ENCODE peak calls at places on chromosomes 3 and 15, in four cellular contexts. B, J, T and U are unnamed samples.
A peak's percentile ranks its signal among the peaks of the same experiment; 100 is the strongest.

GRCh38 chr15:78302579-78302978 is 3.2 kb upstream of the SKIC8 start:
- DNase-seq in B (peak; percentile 49), J (peak; percentile 92), T (no peak), U (peak; percentile 48)

GRCh38 chr15:76968310-76968709 is 26.6 kb upstream of the PSTPIP1 start:
- DNase-seq in B (peak; percentile 18), J (peak; percentile 40), T (no peak), U (no peak)

GRCh38 chr15:45611305-45611704 is 23.5 kb upstream of the SQOR start:
- DNase-seq in B (no peak), J (peak; percentile 53), T (no peak), U (peak; percentile 37)

GRCh38 chr3:94234177-94234788 is 171.4 kb downstream of the NSUN3 start:
- DNase-seq in B (peak; percentile 62), J (peak; percentile 68), T (peak; percentile 49), U (peak; percentile 55)

GRCh38 chr15:70778258-70779076 is 15.1 kb upstream of the UACA start:
- DNase-seq in B (no peak), J (peak; percentile 80), T (no peak), U (no peak)

GRCh38 chr15:64653757-64654156 is 121.6 kb downstream of the RBPMS2 start:
- DNase-seq in B (no peak), J (peak; percentile 46), T (no peak), U (peak; percentile 11)

GRCh38 chr15:36371509-36371908 is 207.9 kb upstream of the CDIN1 start:
- DNase-seq in B (no peak), J (peak; percentile 34), T (no peak), U (no peak)

GRCh38 chr15:36658905-36659304 is 79.5 kb downstream of the CDIN1 start:
- DNase-seq in B (no peak), J (no peak), T (no peak), U (no peak)

GRCh38 chr15:90982135-90982534 is 12.2 kb downstream of the PRC1 start:
- DNase-seq in B (no peak), J (peak; percentile 73), T (no peak), U (peak; percentile 44)

GRCh38 chr3:62873672-62874397 is 1.4 kb downstream of the CADPS start:
- DNase-seq in B (no peak), J (no peak), T (peak; percentile 72), U (no peak)

GRCh38 chr15:73385205-73385604 is 16.4 kb upstream of the HCN4 start:
- DNase-seq in B (no peak), J (no peak), T (no peak), U (no peak)

GRCh38 chr3:114420072-114420471 is 126.2 kb downstream of the TIGIT start:
- DNase-seq in B (no peak), J (no peak), T (no peak), U (peak; percentile 5)

GRCh38 chr15:62857411-62857853 is 185.1 kb upstream of the TPM1 start:
- DNase-seq in B (no peak), J (no peak), T (no peak), U (peak; percentile 96)

GRCh38 chr15:42063122-42063848 is 31.1 kb downstream of the PLA2G4D start:
- DNase-seq in B (no peak), J (no peak), T (no peak), U (no peak)

GRCh38 chr3:124258057-124258500 is 266.2 kb upstream of the ROPN1 start:
- DNase-seq in B (peak; percentile 54), J (peak; percentile 70), T (no peak), U (no peak)

GRCh38 chr3:4503050-4503449 is 9.9 kb downstream of the ITPR1 start:
- DNase-seq in B (no peak), J (no peak), T (no peak), U (no peak)

GRCh38 chr3:169478566-169479313 is 184.8 kb downstream of the MECOM start:
- DNase-seq in B (peak; percentile 54), J (peak; percentile 71), T (no peak), U (no peak)

GRCh38 chr3:8882171-8882593 is 81.1 kb downstream of the RAD18 start:
- DNase-seq in B (no peak), J (no peak), T (no peak), U (no peak)

GRCh38 chr15:27017168-27017809 is 46.3 kb downstream of the GABRG3 start:
- DNase-seq in B (peak; percentile 16), J (peak; percentile 37), T (peak; percentile 44), U (no peak)

GRCh38 chr15:96947830-96948229 is 617.3 kb downstream of the NR2F2 start:
- DNase-seq in B (peak; percentile 4), J (peak; percentile 37), T (no peak), U (no peak)

GRCh38 chr15:59689626-59690236 is 611 bp upstream of the BNIP2 start:
- DNase-seq in B (peak; percentile 77), J (peak; percentile 79), T (peak; percentile 95), U (peak; percentile 77)

GRCh38 chr15:62795171-62795570 is 247.4 kb upstream of the TPM1 start:
- DNase-seq in B (no peak), J (no peak), T (no peak), U (no peak)

GRCh38 chr3:188212308-188212969 is 58.5 kb downstream of the LPP start:
- DNase-seq in B (no peak), J (peak; percentile 79), T (no peak), U (no peak)

GRCh38 chr3:102193255-102193654 is 241.6 kb upstream of the ZPLD1 start:
- DNase-seq in B (no peak), J (no peak), T (no peak), U (no peak)

GRCh38 chr3:15007681-15008141 is 57.4 kb downstream of the MRPS25 start:
- DNase-seq in B (peak; percentile 64), J (peak; percentile 82), T (no peak), U (peak; percentile 8)

GRCh38 chr3:72901840-72902239 is 14.0 kb downstream of the GXYLT2 start:
- DNase-seq in B (no peak), J (no peak), T (no peak), U (no peak)
- TF ChIP-seq CTCF in B (no peak), J (no peak), T (no peak), U (no peak)

DNA sequence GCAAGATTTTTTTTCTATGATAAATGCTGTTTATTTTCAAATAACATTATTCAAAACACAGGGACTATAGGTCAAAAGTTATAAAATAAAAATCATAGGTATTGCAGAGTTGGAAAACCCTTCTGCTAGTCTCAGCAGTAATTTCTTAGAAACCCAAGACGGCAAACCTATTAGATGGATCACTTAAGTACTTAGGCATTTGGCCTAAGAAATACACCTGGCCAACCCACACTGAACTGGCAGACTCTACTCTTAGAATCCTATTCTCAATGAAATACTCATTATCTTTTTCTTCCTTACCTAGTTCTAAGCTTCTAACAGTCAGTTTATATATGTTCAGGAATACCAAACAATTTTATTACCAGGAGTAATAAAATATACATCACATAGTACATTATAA is 30.5 kb upstream of the RIOX2 start:
- DNase-seq in B (no peak), J (no peak), T (no peak), U (no peak)
- TF ChIP-seq CTCF in B (no peak), J (no peak), T (no peak), U (no peak)

GRCh38 chr3:13139471-13140065 is 66.3 kb upstream of the IQSEC1 start:
- DNase-seq in B (no peak), J (no peak), T (no peak), U (no peak)
- TF ChIP-seq CTCF in B (no peak), J (no peak), T (no peak), U (no peak)

GRCh38 chr15:100131321-100132224 is 210.2 kb downstream of the ADAMTS17 start:
- DNase-seq in B (peak; percentile 58), J (peak; percentile 54), T (peak; percentile 27), U (no peak)

GRCh38 chr15:100129677-100130076 is 212.1 kb downstream of the ADAMTS17 start:
- DNase-seq in B (no peak), J (peak; percentile 11), T (no peak), U (no peak)

GRCh38 chr15:100133981-100134711 is 207.6 kb downstream of the ADAMTS17 start:
- DNase-seq in B (no peak), J (no peak), T (no peak), U (no peak)

GRCh38 chr15:100132309-100132708 is 209.5 kb downstream of the ADAMTS17 start:
- DNase-seq in B (no peak), J (no peak), T (no peak), U (no peak)

DNA sequence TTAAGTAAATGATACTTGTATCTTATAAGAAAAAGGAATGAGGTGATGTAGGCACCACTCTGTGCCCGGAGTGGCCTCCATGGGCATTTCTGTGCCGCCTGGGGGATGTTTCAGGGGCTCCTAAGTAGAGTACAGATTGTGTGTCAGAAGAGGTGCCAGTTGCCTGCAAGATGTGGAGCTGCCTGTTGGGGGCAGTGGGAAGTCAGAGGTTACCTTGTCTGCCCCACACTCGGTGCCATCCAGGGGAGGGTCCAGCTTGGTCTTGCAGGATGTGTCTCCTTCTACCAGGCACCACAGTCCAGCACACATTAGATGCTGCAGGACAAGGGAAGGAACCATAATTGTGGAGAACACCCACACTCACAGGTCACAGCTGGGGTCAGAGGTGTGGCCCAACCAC is 208.8 kb downstream of the ADAMTS17 start:
- DNase-seq in B (no peak), J (no peak), T (no peak), U (no peak)
- TF ChIP-seq CTCF in B (no peak), J (no peak), T (no peak), U (no peak)

GRCh38 chr15:99410477-99410876 is 155.3 kb upstream of the MEF2A start:
- DNase-seq in B (no peak), J (no peak), T (no peak), U (no peak)

GRCh38 chr15:99409560-99409959 is 156.2 kb upstream of the MEF2A start:
- DNase-seq in B (no peak), J (no peak), T (no peak), U (no peak)

GRCh38 chr15:99412626-99413025 is 153.2 kb upstream of the MEF2A start:
- DNase-seq in B (no peak), J (no peak), T (no peak), U (no peak)

GRCh38 chr15:99412082-99412481 is 153.7 kb upstream of the MEF2A start:
- DNase-seq in B (no peak), J (no peak), T (no peak), U (no peak)

DNA sequence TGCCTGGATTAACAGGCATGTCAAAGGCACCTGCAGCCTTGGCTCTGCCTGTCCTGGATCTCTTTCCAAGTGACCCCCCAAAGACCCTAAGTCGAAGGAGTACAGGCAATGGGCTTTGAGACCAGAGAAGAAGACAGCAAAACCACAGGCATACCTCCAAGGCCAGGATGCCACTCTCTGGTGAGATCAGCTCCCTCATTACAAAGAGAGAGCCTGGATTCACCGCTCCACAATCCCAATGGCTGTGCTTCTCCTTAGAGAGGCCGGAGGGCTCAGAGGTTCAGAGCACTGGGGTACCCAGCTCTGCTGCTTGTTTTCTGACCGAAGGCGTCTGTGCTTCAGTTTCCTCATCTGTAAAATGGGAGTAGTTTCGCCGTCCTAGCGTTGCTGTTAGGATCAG is 154.6 kb upstream of the MEF2A start:
- DNase-seq in B (no peak), J (no peak), T (no peak), U (no peak)
- TF ChIP-seq CTCF in B (no peak), J (no peak), T (no peak), U (no peak)

DNA sequence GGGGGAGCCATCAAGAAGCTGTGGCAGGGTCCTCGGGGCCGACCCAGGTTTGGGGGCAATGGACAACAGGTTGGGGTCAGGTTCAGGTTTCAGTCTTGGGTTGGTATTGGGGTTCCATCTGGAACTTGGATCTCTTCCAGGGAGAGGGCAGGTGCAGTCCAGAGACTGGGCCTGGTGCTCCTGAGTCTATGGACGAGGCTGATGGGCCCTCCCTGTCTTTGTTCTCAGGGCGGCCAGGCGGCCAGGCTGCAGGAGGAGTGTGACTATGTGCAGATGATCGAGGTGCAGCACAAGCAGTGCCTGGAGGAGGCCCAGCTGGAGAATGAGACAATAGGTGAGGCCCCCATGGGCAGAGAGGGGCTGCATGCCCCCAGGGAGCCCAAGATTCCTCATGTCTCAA is 11.1 kb downstream of the VIPR1 start:
- DNase-seq in B (no peak), J (no peak), T (no peak), U (no peak)
- TF ChIP-seq CTCF in B (no peak), J (no peak), T (no peak), U (no peak)

GRCh38 chr3:120072867-120073525 is 21.3 kb downstream of the GSK3B start:
- DNase-seq in B (no peak), J (no peak), T (peak; percentile 44), U (peak; percentile 19)
- TF ChIP-seq CTCF in B (peak; percentile 37), J (no peak), T (no peak), U (no peak)